ENCODE peak calls at places on chromosomes 4 and X, in nine cellular contexts. Y is BJ, S is gastrocnemius medialis, W is kidney, P is PC-3, R is prostate gland, E is GM10248, X is psoas muscle, C is sigmoid colon. G is an unnamed sample.

GRCh38 chr4:74012130-74012529 is 13.7 kb upstream of the CXCL5 start:
- DNase-seq in Y (no peak), R (no peak), E (no peak), P (no peak), W (no peak), C (no peak), S (no peak), X (no peak), G (no peak)

GRCh38 chr4:110020139-110020538 is 107.5 kb downstream of the EGF start:
- DNase-seq in X (no peak), Y (no peak), S (no peak), E (no peak), C (no peak), P (no peak), W (no peak), R (no peak), G (no peak)

GRCh38 chr4:182240161-182241130 is 2.8 kb upstream of the TENM3 start:
- DNase-seq in E (no peak), C (no peak), R (no peak), S (no peak), Y (peak; percentile 46), W (peak; percentile 84), X (no peak), P (no peak), G (no peak)

GRCh38 chrX:11480626-11481025 is 185.1 kb downstream of the ARHGAP6 start:
- DNase-seq in E (no peak), Y (no peak), W (no peak), R (no peak), C (no peak), X (no peak), S (no peak), P (no peak), G (no peak)

GRCh38 chr4:58247792-58248191 is 1137.6 kb upstream of the IGFBP7 start:
- DNase-seq in E (no peak), X (no peak), S (no peak), Y (no peak), W (no peak), P (peak; percentile 53), R (no peak), C (no peak), G (peak; percentile 44)

GRCh38 chr4:78622253-78622979 is 70.8 kb downstream of the ANXA3 start:
- DNase-seq in C (no peak), Y (no peak), S (no peak), R (no peak), X (no peak), E (no peak), W (no peak), P (peak; percentile 14), G (no peak)

GRCh38 chr4:104860227-104861123 is 286.2 kb upstream of the TET2 start:
- DNase-seq in P (peak; percentile 90), Y (peak; percentile 3), S (peak; percentile 8), E (peak; percentile 54), R (peak; percentile 70), C (peak; percentile 67), X (no peak), W (no peak), G (peak; percentile 78)

GRCh38 chrX:45735571-45735970 is 534.9 kb upstream of the DIPK2B start:
- DNase-seq in E (no peak), P (peak; percentile 91), X (no peak), R (no peak), C (no peak), W (no peak), Y (no peak), S (no peak), G (no peak)

GRCh38 chr4:48664938-48665337 is 115.1 kb downstream of the FRYL start:
- DNase-seq in S (no peak), P (no peak), X (no peak), R (no peak), E (no peak), W (no peak), C (no peak), Y (no peak), G (no peak)

GRCh38 chr4:20172070-20172760 is 79.5 kb upstream of the SLIT2 start:
- DNase-seq in E (no peak), R (no peak), Y (no peak), X (no peak), P (no peak), S (no peak), W (no peak), C (no peak), G (no peak)

GRCh38 chr4:112979881-112980421 is 69.5 kb upstream of the ANK2 start:
- DNase-seq in Y (no peak), S (no peak), W (peak; percentile 69), X (no peak), C (no peak), P (no peak), E (no peak), R (no peak), G (no peak)

GRCh38 chr4:150343796-150344195 is 238.2 kb upstream of the MAB21L2 start:
- DNase-seq in S (no peak), R (no peak), W (no peak), C (no peak), Y (no peak), E (no peak), X (no peak), P (no peak), G (no peak)

GRCh38 chr4:119559044-119559647 is 69.5 kb downstream of the PDE5A start:
- DNase-seq in E (peak; percentile 29), X (no peak), W (no peak), R (no peak), S (no peak), P (peak; percentile 66), C (no peak), Y (peak; percentile 22), G (peak; percentile 56)

GRCh38 chr4:153067376-153067775 is 131.3 kb downstream of the FHDC1 start:
- DNase-seq in E (no peak), Y (no peak), R (no peak), P (peak; percentile 69), W (no peak), C (no peak), X (no peak), S (no peak), G (peak; percentile 25)

GRCh38 chrX:17024896-17025295 is 78.4 kb downstream of the REPS2 start:
- DNase-seq in W (peak; percentile 81), C (no peak), Y (no peak), S (no peak), R (no peak), X (no peak), E (no peak), P (no peak), G (no peak)

GRCh38 chr4:80184791-80185756 is 12.2 kb upstream of the PRDM8 start:
- DNase-seq in E (peak; percentile 22), C (peak; percentile 76), Y (no peak), R (no peak), X (no peak), S (no peak), W (peak; percentile 72), P (peak; percentile 10), G (no peak)

GRCh38 chr4:174534461-174534860 is 12.2 kb upstream of the HPGD start:
- DNase-seq in Y (no peak), C (no peak), R (no peak), E (no peak), P (no peak), X (no peak), S (no peak), W (no peak), G (no peak)

GRCh38 chrX:154357205-154357604 is 17.2 kb downstream of the FLNA start:
- DNase-seq in W (no peak), C (no peak), S (no peak), E (no peak), R (no peak), P (no peak), X (no peak), Y (no peak), G (no peak)

GRCh38 chrX:78092296-78092695 is 11.8 kb upstream of the PGK1 start:
- DNase-seq in Y (peak; percentile 4), X (no peak), S (no peak), E (no peak), W (no peak), R (no peak), P (peak; percentile 57), C (no peak), G (peak; percentile 57)

GRCh38 chrX:148459343-148459742 is 41.1 kb upstream of the AFF2 start:
- DNase-seq in S (no peak), W (no peak), R (no peak), C (no peak), E (peak; percentile 3), X (no peak), P (no peak), Y (no peak), G (no peak)

GRCh38 chr4:129526812-129527211 is 430.9 kb downstream of the C4orf33 start:
- DNase-seq in S (no peak), W (no peak), R (no peak), E (no peak), X (no peak), C (no peak), Y (no peak), P (peak; percentile 37), G (peak; percentile 54)
- TF ChIP-seq CTCF in S (no peak), W (no peak), R (no peak), E (no peak), X (peak; percentile 39), C (peak; percentile 20), Y (no peak), P (peak; percentile 50), G (peak; percentile 55)

GRCh38 chr4:186669735-186670134 is 53.9 kb downstream of the FAT1 start:
- DNase-seq in P (no peak), R (no peak), S (no peak), C (no peak), Y (no peak), W (no peak), E (no peak), X (no peak), G (no peak)

GRCh38 chr4:186666252-186666651 is 57.4 kb downstream of the FAT1 start:
- DNase-seq in C (no peak), R (no peak), P (no peak), S (no peak), Y (no peak), X (no peak), W (no peak), E (no peak), G (peak; percentile 30)

GRCh38 chr4:186666750-186667149 is 56.9 kb downstream of the FAT1 start:
- DNase-seq in W (no peak), S (no peak), X (no peak), P (peak; percentile 63), Y (no peak), C (no peak), R (no peak), E (no peak), G (peak; percentile 64)

GRCh38 chr4:186669159-186669720 is 54.4 kb downstream of the FAT1 start:
- DNase-seq in P (peak; percentile 59), X (no peak), Y (peak; percentile 45), C (peak; percentile 74), S (no peak), R (peak; percentile 50), E (no peak), W (no peak), G (peak; percentile 56)
- TF ChIP-seq CTCF in P (peak; percentile 65), X (peak; percentile 50), Y (peak; percentile 38), C (peak; percentile 59), S (no peak), R (peak; percentile 54), E (peak; percentile 1), W (peak; percentile 35), G (peak; percentile 18)

GRCh38 chrX:112867570-112867969 is 26.9 kb upstream of the AMOT start:
- DNase-seq in Y (no peak), W (no peak), X (no peak), S (no peak), R (no peak), E (no peak), P (no peak), C (no peak), G (peak; percentile 11)
- TF ChIP-seq CTCF in Y (no peak), W (no peak), X (no peak), S (no peak), R (no peak), E (no peak), P (no peak), C (no peak), G (peak; percentile 12)

GRCh38 chr4:90240333-90240732 is 113.1 kb downstream of the CCSER1 start:
- DNase-seq in S (no peak), Y (no peak), E (no peak), W (no peak), X (no peak), C (no peak), R (no peak), P (no peak), G (no peak)
- TF ChIP-seq CTCF in S (no peak), Y (no peak), E (no peak), W (no peak), X (no peak), C (no peak), R (no peak), P (peak; percentile 14), G (no peak)